ENCODE peak calls at places on chromosomes 12 and 14, in four cellular contexts. One of them, this sample, is unnamed.
A peak's percentile ranks its signal among the peaks of the same experiment; 100 is the strongest.

GRCh38 chr12:14664434-14665023 is 31.9 kb downstream of the GUCY2C start:
- DNase-seq in gastrocnemius medialis: no peak
- DNase-seq in uterus: peak; percentile 34
- DNase-seq in cardiac muscle cell: peak; percentile 61
- DNase-seq in this sample: no peak

GRCh38 chr12:56413392-56413791 is 35.8 kb downstream of the TIMELESS start:
- DNase-seq in uterus: no peak
- DNase-seq in cardiac muscle cell: no peak
- DNase-seq in gastrocnemius medialis: no peak
- DNase-seq in this sample: peak; percentile 67

GRCh38 chr12:28066879-28067278 is 94.3 kb upstream of the PTHLH start:
- DNase-seq in uterus: no peak
- DNase-seq in cardiac muscle cell: no peak
- DNase-seq in gastrocnemius medialis: no peak
- DNase-seq in this sample: no peak

GRCh38 chr12:132466241-132467188 is 23.4 kb upstream of the FBRSL1 start:
- DNase-seq in gastrocnemius medialis: no peak
- DNase-seq in uterus: no peak
- DNase-seq in cardiac muscle cell: peak; percentile 51
- DNase-seq in this sample: no peak

GRCh38 chr12:111201036-111201435 is 167.9 kb downstream of the PHETA1 start:
- DNase-seq in uterus: no peak
- DNase-seq in gastrocnemius medialis: no peak
- DNase-seq in cardiac muscle cell: no peak
- DNase-seq in this sample: peak; percentile 76

GRCh38 chr12:121791671-121792496 is 1.6 kb downstream of the RHOF start:
- DNase-seq in gastrocnemius medialis: no peak
- DNase-seq in cardiac muscle cell: no peak
- DNase-seq in uterus: no peak
- DNase-seq in this sample: no peak

GRCh38 chr12:101076940-101077351 is 133.1 kb downstream of the SLC5A8 start:
- DNase-seq in gastrocnemius medialis: no peak
- DNase-seq in cardiac muscle cell: peak; percentile 20
- DNase-seq in uterus: no peak
- DNase-seq in this sample: peak; percentile 72

GRCh38 chr14:85447883-85448282 is 82.1 kb upstream of the FLRT2 start:
- DNase-seq in cardiac muscle cell: no peak
- DNase-seq in gastrocnemius medialis: no peak
- DNase-seq in uterus: no peak
- DNase-seq in this sample: no peak

GRCh38 chr14:68124885-68125731 is 305.5 kb downstream of the RAD51B start:
- DNase-seq in uterus: peak; percentile 66
- DNase-seq in cardiac muscle cell: peak; percentile 57
- DNase-seq in gastrocnemius medialis: no peak
- DNase-seq in this sample: no peak

GRCh38 chr14:68894123-68894522 is 85.0 kb downstream of the ACTN1 start:
- DNase-seq in cardiac muscle cell: peak; percentile 86
- DNase-seq in uterus: no peak
- DNase-seq in gastrocnemius medialis: no peak
- DNase-seq in this sample: no peak

GRCh38 chr12:50110762-50111416 is 1.1 kb upstream of the COX14 start:
- DNase-seq in cardiac muscle cell: no peak
- DNase-seq in uterus: peak; percentile 39
- DNase-seq in gastrocnemius medialis: peak; percentile 85
- DNase-seq in this sample: peak; percentile 92

GRCh38 chr12:67541625-67541991 is 106.9 kb upstream of the DYRK2 start:
- DNase-seq in gastrocnemius medialis: no peak
- DNase-seq in cardiac muscle cell: no peak
- DNase-seq in uterus: no peak
- DNase-seq in this sample: no peak

GRCh38 chr14:91308337-91308736 is 63.8 kb upstream of the GPR68 start:
- DNase-seq in cardiac muscle cell: peak; percentile 33
- DNase-seq in gastrocnemius medialis: no peak
- DNase-seq in uterus: no peak
- DNase-seq in this sample: no peak

GRCh38 chr12:132152921-132153321 is 8.7 kb downstream of the NOC4L start:
- DNase-seq in uterus: no peak
- DNase-seq in cardiac muscle cell: no peak
- DNase-seq in gastrocnemius medialis: no peak
- DNase-seq in this sample: no peak

GRCh38 chr14:34633697-34634096 is 3.7 kb upstream of the SNX6 start:
- DNase-seq in cardiac muscle cell: no peak
- DNase-seq in uterus: no peak
- DNase-seq in gastrocnemius medialis: no peak
- DNase-seq in this sample: no peak

GRCh38 chr12:53734425-53734824 is 7.2 kb upstream of the CALCOCO1 start:
- DNase-seq in uterus: no peak
- DNase-seq in gastrocnemius medialis: no peak
- DNase-seq in cardiac muscle cell: no peak
- DNase-seq in this sample: no peak

GRCh38 chr12:72547593-72547992 is 275.4 kb downstream of the TRHDE start:
- DNase-seq in gastrocnemius medialis: no peak
- DNase-seq in uterus: no peak
- DNase-seq in cardiac muscle cell: no peak
- DNase-seq in this sample: no peak

GRCh38 chr14:98926151-98926550 is 345.8 kb downstream of the BCL11B start:
- DNase-seq in cardiac muscle cell: no peak
- DNase-seq in uterus: no peak
- DNase-seq in gastrocnemius medialis: no peak
- DNase-seq in this sample: no peak

DNA sequence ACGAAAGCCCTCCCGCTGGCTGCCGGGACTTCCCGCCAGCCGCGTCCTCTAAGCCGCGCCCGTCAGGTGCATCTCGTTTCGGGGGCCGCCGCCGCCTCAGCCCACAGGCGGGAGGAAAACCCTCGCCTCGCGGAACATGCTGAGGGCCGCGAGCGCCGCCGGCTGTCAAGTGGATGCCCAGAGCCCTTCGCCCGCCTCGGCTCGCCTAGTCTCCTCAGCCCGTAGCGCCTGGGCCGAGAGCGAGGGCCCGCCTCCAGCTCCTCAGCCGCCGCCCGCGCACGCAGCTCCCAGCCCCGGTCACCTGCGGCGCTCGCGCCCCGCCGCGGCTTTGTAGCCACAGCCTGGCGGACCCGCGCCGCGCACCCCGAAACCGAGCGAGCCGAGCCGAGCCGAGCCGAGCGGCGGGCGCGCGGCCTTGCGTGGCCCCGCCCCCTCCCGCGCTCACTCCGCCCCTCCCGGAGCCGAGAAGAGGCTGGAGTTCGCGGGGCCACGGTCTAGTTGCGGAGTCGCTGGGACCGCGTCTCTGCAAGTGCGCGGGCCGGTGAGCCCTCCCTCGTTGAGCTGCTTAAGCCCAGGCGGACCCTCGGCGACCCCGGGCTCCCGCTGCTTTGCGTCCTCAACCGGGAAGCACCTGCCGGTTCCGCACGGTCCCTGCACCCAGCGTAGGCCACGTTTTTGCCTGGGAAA is at the start of gene EML5:
- DNase-seq in uterus: peak; percentile 76
- DNase-seq in cardiac muscle cell: peak; percentile 67
- DNase-seq in gastrocnemius medialis: peak; percentile 12
- DNase-seq in this sample: peak; percentile 92
- TF ChIP-seq CTCF in uterus: peak; percentile 25
- TF ChIP-seq CTCF in cardiac muscle cell: peak; percentile 17
- TF ChIP-seq CTCF in gastrocnemius medialis: peak; percentile 18
- TF ChIP-seq CTCF in this sample: peak; percentile 64

DNA sequence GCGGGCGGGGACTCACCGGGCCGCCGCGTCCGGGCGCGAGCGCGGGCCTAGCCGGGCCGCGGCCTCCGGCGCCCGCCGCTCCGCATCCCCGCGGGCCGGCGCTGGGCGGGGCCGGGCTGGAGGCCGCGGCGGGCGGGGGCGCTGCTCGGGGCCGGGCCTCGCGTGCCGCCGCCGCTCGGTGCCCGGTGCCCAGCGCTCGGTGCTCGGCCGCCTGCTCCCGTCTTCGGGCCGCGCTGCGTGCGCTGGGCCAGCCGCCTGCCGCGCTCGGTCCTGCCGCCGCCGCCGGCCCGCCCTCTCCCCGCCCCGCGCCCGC is at the start of gene AKT1:
- DNase-seq in uterus: no peak
- DNase-seq in gastrocnemius medialis: no peak
- DNase-seq in cardiac muscle cell: no peak
- DNase-seq in this sample: no peak
- H3K4me3 ChIP-seq in uterus: peak within 1 kb of the TSS; percentile 46
- H3K4me3 ChIP-seq in gastrocnemius medialis: peak within 1 kb of the TSS; percentile 73
- H3K4me3 ChIP-seq in cardiac muscle cell: peak within 1 kb of the TSS; percentile 96
- H3K4me3 ChIP-seq in this sample: peak within 1 kb of the TSS; percentile 87

GRCh38 chr12:114013601-114014345 is 47.6 kb upstream of the RBM19 start:
- DNase-seq in uterus: no peak
- DNase-seq in cardiac muscle cell: peak; percentile 39
- DNase-seq in gastrocnemius medialis: no peak
- DNase-seq in this sample: peak; percentile 91
- TF ChIP-seq CTCF in uterus: no peak
- TF ChIP-seq CTCF in cardiac muscle cell: peak; percentile 27
- TF ChIP-seq CTCF in gastrocnemius medialis: no peak
- TF ChIP-seq CTCF in this sample: peak; percentile 84

DNA sequence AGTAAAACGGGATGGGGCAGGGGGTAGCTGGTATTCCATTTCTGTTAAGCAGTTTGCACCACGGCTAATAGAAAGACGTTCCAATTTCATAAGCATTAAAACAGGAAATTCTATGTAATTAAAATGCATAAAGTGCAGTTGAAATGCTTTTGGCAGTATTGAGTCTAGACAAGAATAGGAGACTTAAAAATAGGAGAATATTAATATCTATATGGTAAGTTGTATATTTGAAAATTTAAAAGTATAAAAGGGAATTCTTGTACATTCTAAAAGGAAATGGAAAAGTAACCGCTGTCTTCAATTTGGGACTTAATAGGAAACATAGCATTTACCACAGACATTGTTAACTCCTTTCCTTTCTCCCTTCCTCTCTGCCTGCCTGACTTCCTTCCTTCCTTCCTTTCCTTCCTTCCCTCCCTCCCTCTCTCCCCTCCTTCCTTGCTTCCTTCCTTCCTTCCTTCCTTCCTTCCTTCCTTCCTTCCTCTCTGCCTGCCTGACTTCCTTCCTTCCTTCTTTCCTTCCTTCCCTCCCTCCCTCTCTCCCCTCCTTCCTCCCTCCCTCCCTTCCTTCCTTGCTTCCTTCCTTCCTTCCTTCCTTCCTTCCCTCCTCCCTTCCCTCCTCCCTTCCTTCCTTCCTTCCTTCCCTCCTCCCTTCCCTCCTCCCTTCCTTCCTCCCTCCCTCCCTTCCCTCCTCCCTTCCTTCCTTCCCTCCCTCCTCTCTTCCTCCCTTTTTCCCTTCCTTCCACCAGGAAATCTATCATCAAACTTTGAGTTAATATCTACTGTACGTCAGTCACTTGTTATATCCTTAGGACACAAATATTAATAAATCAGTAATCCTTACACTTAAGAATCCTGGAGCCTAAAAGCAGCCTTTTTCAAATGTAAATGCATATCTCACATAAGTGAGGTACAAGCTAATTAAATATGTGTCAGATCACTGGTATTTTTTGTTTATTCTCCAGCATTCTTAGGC is 1049.3 kb downstream of the GALC start:
- DNase-seq in gastrocnemius medialis: no peak
- DNase-seq in uterus: no peak
- DNase-seq in cardiac muscle cell: no peak
- DNase-seq in this sample: no peak
- H3K4me3 ChIP-seq in gastrocnemius medialis: no peak overlapping the region
- H3K4me3 ChIP-seq in uterus: no peak overlapping the region
- H3K4me3 ChIP-seq in cardiac muscle cell: no peak overlapping the region
- H3K4me3 ChIP-seq in this sample: no peak overlapping the region

GRCh38 chr12:99146730-99147129 is 500.8 kb upstream of the GARIN6 start:
- DNase-seq in cardiac muscle cell: no peak
- DNase-seq in uterus: no peak
- DNase-seq in gastrocnemius medialis: no peak
- DNase-seq in this sample: no peak
- TF ChIP-seq CTCF in cardiac muscle cell: no peak
- TF ChIP-seq CTCF in uterus: no peak
- TF ChIP-seq CTCF in gastrocnemius medialis: no peak
- TF ChIP-seq CTCF in this sample: no peak

DNA sequence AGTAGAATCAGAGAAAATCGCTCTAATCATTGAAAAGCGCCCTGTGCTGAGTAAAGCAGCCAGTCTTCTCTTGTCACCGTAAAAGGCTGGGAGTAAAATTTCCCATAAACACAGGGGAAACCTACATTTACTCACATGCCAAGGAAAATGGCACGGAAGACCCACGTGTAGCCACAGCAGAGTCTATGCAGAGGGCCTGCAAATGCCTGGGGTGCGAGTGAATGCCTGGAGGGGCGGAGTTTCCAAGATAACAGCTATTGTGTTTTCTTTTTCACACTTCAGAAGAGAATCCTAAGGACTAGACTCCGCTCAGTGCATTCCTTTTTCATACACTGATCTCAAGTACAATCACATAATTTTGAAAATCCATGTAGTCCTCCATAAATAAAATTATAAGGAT is 159.9 kb upstream of the FOXN3 start:
- DNase-seq in gastrocnemius medialis: no peak
- DNase-seq in cardiac muscle cell: no peak
- DNase-seq in uterus: no peak
- DNase-seq in this sample: peak; percentile 78
- H3K4me3 ChIP-seq in gastrocnemius medialis: no peak overlapping the region
- H3K4me3 ChIP-seq in cardiac muscle cell: no peak overlapping the region
- H3K4me3 ChIP-seq in uterus: no peak overlapping the region
- H3K4me3 ChIP-seq in this sample: peak overlapping the region; percentile 57

GRCh38 chr12:107543841-107544240 is 141.8 kb upstream of the PWP1 start:
- DNase-seq in cardiac muscle cell: no peak
- DNase-seq in uterus: no peak
- DNase-seq in gastrocnemius medialis: no peak
- DNase-seq in this sample: no peak

GRCh38 chr12:107544947-107545346 is 140.7 kb upstream of the PWP1 start:
- DNase-seq in gastrocnemius medialis: no peak
- DNase-seq in cardiac muscle cell: no peak
- DNase-seq in uterus: no peak
- DNase-seq in this sample: peak; percentile 1

GRCh38 chr12:107539196-107539939 is 146.2 kb upstream of the PWP1 start:
- DNase-seq in cardiac muscle cell: no peak
- DNase-seq in gastrocnemius medialis: no peak
- DNase-seq in uterus: no peak
- DNase-seq in this sample: peak; percentile 28

GRCh38 chr12:107537464-107538119 is 148.0 kb upstream of the PWP1 start:
- DNase-seq in uterus: no peak
- DNase-seq in gastrocnemius medialis: no peak
- DNase-seq in cardiac muscle cell: no peak
- DNase-seq in this sample: peak; percentile 48

GRCh38 chr12:107541001-107541400 is 144.6 kb upstream of the PWP1 start:
- DNase-seq in cardiac muscle cell: no peak
- DNase-seq in gastrocnemius medialis: no peak
- DNase-seq in uterus: no peak
- DNase-seq in this sample: peak; percentile 16
- TF ChIP-seq CTCF in cardiac muscle cell: no peak
- TF ChIP-seq CTCF in gastrocnemius medialis: no peak
- TF ChIP-seq CTCF in uterus: no peak
- TF ChIP-seq CTCF in this sample: no peak

GRCh38 chr12:6939187-6939540 is 4.5 kb upstream of the RNU7-1 start:
- DNase-seq in gastrocnemius medialis: no peak
- DNase-seq in uterus: no peak
- DNase-seq in cardiac muscle cell: no peak
- DNase-seq in this sample: no peak
- H3K4me3 ChIP-seq in gastrocnemius medialis: no peak overlapping the region
- H3K4me3 ChIP-seq in uterus: no peak overlapping the region
- H3K4me3 ChIP-seq in cardiac muscle cell: no peak overlapping the region
- H3K4me3 ChIP-seq in this sample: no peak overlapping the region

This sample was measured in endodermal cell.